ENCODE peak calls at places on chromosomes 13 and 19, in six cellular contexts. W, P, B, H, S and N are unnamed samples.

GRCh38 chr19:48444129-48444932 is 1.5 kb upstream of the GRWD1 start:
- DNase-seq in H (peak), B (no peak), W (no peak), P (no peak), S (no peak), N (peak)

GRCh38 chr13:112619730-112620639 is 32.0 kb upstream of the TUBGCP3 start:
- DNase-seq in P (no peak), S (no peak), W (peak), B (peak), H (no peak), N (no peak)

GRCh38 chr19:13681509-13681908 is 82.8 kb upstream of the MRI1 start:
- DNase-seq in H (no peak), S (no peak), P (no peak), W (no peak), B (no peak), N (no peak)

GRCh38 chr13:37443538-37443937 is 155.0 kb downstream of the POSTN start:
- DNase-seq in S (no peak), P (no peak), W (no peak), H (no peak), B (no peak), N (no peak)

GRCh38 chr13:70370924-70371323 is 262.7 kb upstream of the KLHL1 start:
- DNase-seq in B (no peak), W (no peak), H (no peak), P (no peak), S (no peak), N (no peak)

GRCh38 chr13:46032341-46032740 is 20.2 kb downstream of the ZC3H13 start:
- DNase-seq in P (no peak), H (no peak), B (no peak), S (no peak), W (no peak), N (no peak)

GRCh38 chr19:18294467-18294864 is 13.0 kb upstream of the JUND start:
- DNase-seq in P (no peak), H (peak), W (no peak), B (no peak), S (no peak), N (no peak)

GRCh38 chr13:39729161-39729560 is 73.7 kb downstream of the COG6 start:
- DNase-seq in H (no peak), B (no peak), W (no peak), S (no peak), P (no peak), N (no peak)

GRCh38 chr19:49932731-49933131 is 3.4 kb upstream of the NUP62 start:
- DNase-seq in H (no peak), W (no peak), S (no peak), B (no peak), P (no peak), N (no peak)

GRCh38 chr19:459724-460511 is 915 bp downstream of the SHC2 start:
- DNase-seq in H (peak), W (peak), B (no peak), S (no peak), P (no peak), N (peak)

GRCh38 chr19:31675187-31675913 is 326.1 kb upstream of the TSHZ3 start:
- DNase-seq in H (no peak), S (no peak), B (no peak), W (no peak), P (no peak), N (no peak)

GRCh38 chr13:22937241-22937640 is 243.5 kb upstream of the SGCG start:
- DNase-seq in W (no peak), P (no peak), S (no peak), H (no peak), B (no peak), N (no peak)

GRCh38 chr13:21537105-21537504 is 66.9 kb downstream of the MICU2 start:
- DNase-seq in S (no peak), H (no peak), B (no peak), P (no peak), W (no peak), N (no peak)

GRCh38 chr19:12664406-12665280 is 1.9 kb downstream of the MAN2B1 start:
- DNase-seq in S (no peak), B (no peak), H (peak), P (no peak), W (peak), N (peak)

GRCh38 chr13:35531551-35531950 is 55.1 kb upstream of the MAB21L1 start:
- DNase-seq in S (no peak), W (no peak), P (no peak), B (no peak), H (peak), N (no peak)

GRCh38 chr13:25584975-25585374 is 213.2 kb downstream of the ATP8A2 start:
- DNase-seq in B (no peak), H (no peak), W (no peak), S (no peak), P (no peak), N (no peak)

GRCh38 chr13:24217601-24218281 is 57.2 kb downstream of the SPATA13 start:
- DNase-seq in W (no peak), P (no peak), H (no peak), B (no peak), S (no peak), N (peak)

GRCh38 chr13:112849500-112849899 is 119.5 kb upstream of the MCF2L start:
- DNase-seq in S (no peak), W (no peak), B (no peak), H (peak), P (no peak), N (peak)

GRCh38 chr13:113489549-113490495 is 689 bp downstream of the DCUN1D2 start:
- DNase-seq in H (peak), P (no peak), W (peak), B (no peak), S (no peak), N (no peak)

GRCh38 chr13:98492335-98493034 is 84.4 kb downstream of the STK24 start:
- DNase-seq in B (no peak), P (no peak), W (no peak), H (no peak), S (no peak), N (no peak)

GRCh38 chr13:67048793-67049150 is 181.4 kb downstream of the PCDH9 start:
- DNase-seq in B (no peak), H (no peak), P (no peak), S (no peak), W (no peak), N (no peak)

GRCh38 chr13:31048521-31048920 is 113.2 kb downstream of the HSPH1 start:
- DNase-seq in W (no peak), H (no peak), S (no peak), B (no peak), P (no peak), N (peak)

GRCh38 chr19:45168767-45169351 is 8.1 kb upstream of the NKPD1 start:
- DNase-seq in B (no peak), W (peak), H (no peak), P (no peak), S (no peak), N (no peak)

GRCh38 chr19:41616785-41617621 is 9.9 kb downstream of the CEACAM4 start:
- DNase-seq in S (no peak), B (no peak), W (no peak), H (no peak), P (no peak), N (peak)

GRCh38 chr13:24627090-24627714 is 53.0 kb upstream of the ATP12A start:
- DNase-seq in S (peak), H (peak), W (peak), B (peak), P (no peak), N (peak)

GRCh38 chr19:10577951-10578350 is 9.2 kb downstream of the AP1M2 start:
- DNase-seq in S (no peak), B (no peak), P (no peak), H (no peak), W (no peak), N (no peak)
- TF ChIP-seq JUND in S (no peak), B (no peak), P (no peak), H (no peak), W (no peak), N (no peak)

GRCh38 chr19:11418166-11418517 is 972 bp downstream of the RGL3 start:
- DNase-seq in S (no peak), B (no peak), H (peak), W (peak), P (no peak), N (no peak)

GRCh38 chr19:11410682-11411081 is 8.4 kb downstream of the RGL3 start:
- DNase-seq in B (no peak), S (no peak), W (peak), H (no peak), P (no peak), N (no peak)

GRCh38 chr19:11416346-11417052 is 2.6 kb downstream of the RGL3 start:
- DNase-seq in H (no peak), S (no peak), W (no peak), B (no peak), P (no peak), N (no peak)

GRCh38 chr19:11418518-11419506 is at the start of gene RGL3:
- DNase-seq in S (no peak), P (no peak), B (no peak), H (peak), W (peak), N (peak)

GRCh38 chr19:11414544-11414943 is 4.6 kb downstream of the RGL3 start:
- DNase-seq in B (no peak), W (no peak), P (no peak), S (no peak), H (no peak), N (no peak)
- TF ChIP-seq JUND in B (no peak), W (no peak), P (no peak), S (no peak), H (no peak), N (no peak)

GRCh38 chr13:72506706-72507105 is 220.7 kb downstream of the MZT1 start:
- DNase-seq in H (no peak), P (no peak), W (no peak), S (no peak), B (no peak), N (no peak)

GRCh38 chr13:72507394-72508199 is 219.8 kb downstream of the MZT1 start:
- DNase-seq in S (no peak), P (no peak), B (no peak), H (no peak), W (no peak), N (peak)

GRCh38 chr13:72505376-72505775 is 222.1 kb downstream of the MZT1 start:
- DNase-seq in B (no peak), H (no peak), S (no peak), W (no peak), P (no peak), N (no peak)

GRCh38 chr13:72500851-72501250 is 226.6 kb downstream of the MZT1 start:
- DNase-seq in W (no peak), B (no peak), S (no peak), H (no peak), P (no peak), N (no peak)

DNA sequence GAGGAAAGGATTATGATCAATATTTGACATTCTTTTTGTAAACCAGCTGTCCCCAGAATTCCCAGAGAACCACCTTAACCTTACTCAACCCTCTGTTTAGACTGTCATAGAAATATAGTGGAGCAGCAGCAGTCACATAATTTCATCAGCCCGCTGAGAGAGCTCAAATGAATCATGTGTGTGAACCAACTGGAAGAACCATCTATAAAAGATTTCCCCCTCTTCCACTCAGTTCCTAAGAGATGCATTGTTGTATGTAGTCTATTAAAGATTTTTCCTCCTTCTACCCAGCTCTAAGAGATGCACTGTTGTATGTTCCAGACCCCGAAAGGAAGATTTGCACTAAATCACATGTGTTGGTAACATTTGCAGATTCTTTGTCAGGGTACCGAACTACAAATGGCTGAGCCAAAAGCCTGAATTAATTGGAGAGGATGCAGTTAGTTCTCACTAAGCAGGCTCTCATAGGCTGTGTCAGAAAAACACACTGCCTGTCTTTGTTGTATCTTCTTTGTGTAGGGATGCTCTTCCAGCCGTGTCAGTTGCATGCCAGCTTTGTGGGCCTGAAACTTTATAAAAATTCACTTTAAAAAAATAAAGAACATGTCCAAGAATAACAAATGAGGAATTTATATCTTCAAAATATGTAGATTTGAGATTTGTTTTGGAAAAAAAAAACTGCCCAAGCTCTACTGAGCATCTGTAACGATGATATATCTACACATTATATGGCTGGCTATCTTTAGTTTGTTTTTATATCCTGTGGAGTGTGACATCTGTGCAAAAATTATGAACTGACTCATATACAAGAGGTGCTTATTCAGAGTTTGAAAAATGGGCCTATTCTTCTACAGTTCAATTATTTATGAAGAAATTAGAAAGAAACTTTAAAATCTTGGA is 223.2 kb downstream of the MZT1 start:
- DNase-seq in B (no peak), H (no peak), S (no peak), W (no peak), P (no peak), N (no peak)
- TF ChIP-seq JUND in B (no peak), H (peak), S (no peak), W (no peak), P (no peak), N (no peak)

GRCh38 chr19:7533281-7533819 is 2.2 kb upstream of the PNPLA6 start:
- DNase-seq in P (no peak), H (no peak), W (no peak), S (no peak), B (no peak), N (no peak)
- TF ChIP-seq JUND in P (no peak), H (no peak), W (no peak), S (no peak), B (no peak), N (no peak)